ENCODE peak calls at places on chromosomes 4 and X, in five cellular contexts. S is H9, T is mesenchymal stem cell, R is neuronal stem cell, Z is H1. J is an unnamed sample.

GRCh38 chrX:102558607-102559006 is 40.7 kb upstream of the ARMCX5 start:
- DNase-seq in S (no peak), T (no peak), R (no peak), Z (no peak), J (no peak)

GRCh38 chrX:84363054-84363453 is 139.2 kb downstream of the HDX start:
- DNase-seq in S (no peak), T (no peak), R (no peak), Z (no peak), J (no peak)

GRCh38 chr4:185244763-185245162 is 35.4 kb downstream of the SNX25 start:
- DNase-seq in S (no peak), T (peak), R (no peak), Z (no peak), J (no peak)

GRCh38 chr4:123802082-123802658 is 405.6 kb downstream of the SPRY1 start:
- DNase-seq in S (no peak), T (no peak), R (no peak), Z (no peak), J (no peak)

GRCh38 chrX:22958250-22958649 is 41.5 kb upstream of the DDX53 start:
- DNase-seq in S (no peak), T (no peak), R (no peak), Z (no peak), J (no peak)

GRCh38 chrX:24395775-24396174 is 35.3 kb downstream of the SUPT20HL1 start:
- DNase-seq in S (peak), T (peak), R (peak), Z (no peak), J (peak)

GRCh38 chrX:65451663-65452062 is 82.9 kb downstream of the LAS1L start:
- DNase-seq in S (no peak), T (peak), R (no peak), Z (no peak), J (peak)

GRCh38 chrX:143621276-143621675 is 14.6 kb downstream of the SLITRK4 start:
- DNase-seq in S (no peak), T (peak), R (no peak), Z (no peak), J (no peak)

GRCh38 chr4:102554482-102554881 is 53.3 kb downstream of the NFKB1 start:
- DNase-seq in S (peak), T (peak), R (no peak), Z (no peak), J (peak)

GRCh38 chrX:118350221-118350620 is 4.3 kb downstream of the WDR44 start:
- DNase-seq in S (no peak), T (peak), R (no peak), Z (no peak), J (peak)

GRCh38 chr4:52979821-52980590 is 117.9 kb downstream of the RASL11B start:
- DNase-seq in S (no peak), T (no peak), R (no peak), Z (no peak), J (no peak)

GRCh38 chrX:39613508-39613921 is 484.2 kb downstream of the BCOR start:
- DNase-seq in S (peak), T (no peak), R (peak), Z (peak), J (no peak)

GRCh38 chrX:41594634-41595033 is 94.1 kb upstream of the GPR34 start:
- DNase-seq in S (no peak), T (no peak), R (no peak), Z (no peak), J (no peak)

GRCh38 chr4:186778134-186778533 is 54.5 kb upstream of the FAT1 start:
- DNase-seq in S (no peak), T (no peak), R (no peak), Z (no peak), J (no peak)

GRCh38 chr4:122458625-122459024 is 2.1 kb upstream of the IL2 start:
- DNase-seq in S (no peak), T (peak), R (no peak), Z (no peak), J (peak)

GRCh38 chr4:170775851-170776250 is 686.1 kb upstream of the AADAT start:
- DNase-seq in S (no peak), T (no peak), R (no peak), Z (no peak), J (no peak)

GRCh38 chrX:38803609-38804480 is 2.6 kb downstream of the MID1IP1 start:
- DNase-seq in S (peak), T (peak), R (peak), Z (peak), J (peak)

GRCh38 chr4:38111024-38111423 is 150.8 kb downstream of the PTTG2 start:
- DNase-seq in S (no peak), T (no peak), R (no peak), Z (no peak), J (no peak)

GRCh38 chrX:1500701-1501624 is 36.0 kb downstream of the P2RY8 start:
- DNase-seq in S (no peak), T (no peak), R (no peak), Z (peak), J (no peak)

GRCh38 chrX:17441965-17442364 is 67.0 kb downstream of the NHS start:
- DNase-seq in S (no peak), T (peak), R (no peak), Z (no peak), J (peak)

GRCh38 chr4:145279122-145279960 is 99.0 kb upstream of the OTUD4 start:
- DNase-seq in S (no peak), T (peak), R (no peak), Z (no peak), J (peak)

GRCh38 chr4:5465529-5465928 is 242.8 kb downstream of the EVC2 start:
- DNase-seq in S (no peak), T (no peak), R (no peak), Z (no peak), J (no peak)

GRCh38 chrX:1475881-1476280 is 23.2 kb upstream of the ASMTL start:
- DNase-seq in S (no peak), T (no peak), R (no peak), Z (peak), J (no peak)

GRCh38 chr4:124839786-124840390 is 127.4 kb upstream of the ANKRD50 start:
- DNase-seq in S (no peak), T (no peak), R (no peak), Z (no peak), J (no peak)

GRCh38 chr4:2830632-2831610 is 12.7 kb upstream of the ADD1 start:
- DNase-seq in S (no peak), T (no peak), R (no peak), Z (no peak), J (no peak)

GRCh38 chr4:107619065-107619464 is 101.0 kb downstream of the PAPSS1 start:
- DNase-seq in S (no peak), T (peak), R (no peak), Z (no peak), J (peak)

GRCh38 chr4:12588572-12588971 is 895.6 kb downstream of the RAB28 start:
- DNase-seq in S (no peak), T (peak), R (no peak), Z (no peak), J (no peak)

GRCh38 chr4:22500831-22501714 is 14.8 kb downstream of the ADGRA3 start:
- DNase-seq in S (no peak), T (no peak), R (no peak), Z (no peak), J (peak)

DNA sequence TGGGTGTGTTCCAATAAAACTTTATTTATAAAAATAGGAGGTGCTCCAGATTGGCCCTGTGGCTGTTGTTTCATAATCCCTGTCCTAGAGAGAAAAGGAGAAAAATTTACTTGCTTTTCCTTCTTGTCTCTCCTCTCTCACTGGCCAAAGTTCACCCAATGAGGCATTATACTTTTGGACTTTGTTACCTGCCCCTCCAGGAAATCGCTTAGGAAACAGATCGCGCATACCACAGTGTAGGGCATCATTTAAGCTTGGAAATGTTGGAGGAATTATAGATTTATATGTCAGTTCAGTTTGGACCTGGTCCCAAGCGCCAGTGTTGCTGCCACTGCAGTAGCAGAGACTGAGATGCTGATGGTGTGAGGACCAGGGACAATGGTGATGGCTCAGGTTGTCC is 337.6 kb upstream of the NR3C2 start:
- DNase-seq in S (no peak), T (no peak), R (no peak), Z (no peak), J (no peak)
- H4K91ac ChIP-seq in S (no peak), T (no peak), R (no peak), Z (no peak), J (peak)

GRCh38 chr4:138977525-138977924 is 38.1 kb upstream of the NOCT start:
- DNase-seq in S (peak), T (no peak), R (no peak), Z (peak), J (no peak)
- H2BK15ac ChIP-seq in S (no peak), T (no peak), R (no peak), Z (no peak), J (no peak)

GRCh38 chrX:6460893-6461490 is 73.9 kb downstream of the VCX3A start:
- DNase-seq in S (no peak), T (no peak), R (no peak), Z (no peak), J (no peak)
- H4K91ac ChIP-seq in S (no peak), T (no peak), R (no peak), Z (no peak), J (no peak)

DNA sequence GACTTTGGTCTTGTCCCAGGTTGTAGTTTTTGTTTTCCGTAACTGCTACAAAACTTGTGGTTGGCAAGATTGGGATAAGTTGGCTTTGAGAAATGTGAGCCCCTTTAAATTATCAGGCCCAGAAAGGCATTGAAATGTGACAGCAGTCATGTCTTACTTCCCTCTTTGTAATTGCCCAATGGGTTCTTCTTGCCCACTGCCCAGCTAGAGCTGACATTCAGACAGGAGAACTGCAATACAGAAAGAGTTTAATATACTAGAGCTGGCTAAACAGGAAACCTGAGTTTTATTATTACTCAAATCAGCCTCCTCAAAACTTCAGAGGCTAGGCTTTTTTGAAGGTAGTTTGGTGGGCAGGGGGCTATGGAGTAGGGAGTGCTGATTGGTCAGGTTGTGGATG is 288.3 kb downstream of the ZNF674 start:
- DNase-seq in S (no peak), T (no peak), R (no peak), Z (no peak), J (no peak)
- H2BK15ac ChIP-seq in S (no peak), T (no peak), R (no peak), Z (no peak), J (no peak)

GRCh38 chr4:118772149-118773081 is 63.5 kb downstream of the SEC24D start:
- DNase-seq in S (no peak), T (peak), R (peak), Z (no peak), J (peak)
- H4K91ac ChIP-seq in S (no peak), T (no peak), R (no peak), Z (no peak), J (peak)

DNA sequence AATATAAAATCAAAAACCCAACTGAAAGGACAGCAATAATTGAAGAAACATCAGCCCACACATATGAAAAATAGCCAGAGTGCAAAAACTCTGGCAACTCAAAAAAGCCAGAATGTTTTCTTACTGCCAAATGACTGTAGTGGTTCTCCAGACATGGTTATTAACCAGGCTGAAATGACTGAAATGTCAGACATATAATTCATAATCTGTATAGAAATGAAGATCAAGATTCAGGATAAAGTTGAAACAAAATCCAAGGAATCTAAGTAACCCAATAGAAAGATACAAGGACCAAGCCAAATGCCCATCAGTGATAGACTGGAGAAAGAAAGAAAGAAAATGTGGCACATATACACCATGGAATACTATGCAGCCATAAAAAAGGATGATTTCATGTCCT is 553.3 kb upstream of the KLHL4 start:
- DNase-seq in S (no peak), T (no peak), R (no peak), Z (no peak), J (no peak)
- H2BK15ac ChIP-seq in S (no peak), T (no peak), R (no peak), Z (no peak), J (no peak)

GRCh38 chrX:19097553-19097952 is 24.7 kb downstream of the ADGRG2 start:
- DNase-seq in S (no peak), T (no peak), R (no peak), Z (no peak), J (no peak)
- H4K91ac ChIP-seq in S (no peak), T (no peak), R (no peak), Z (no peak), J (no peak)

DNA sequence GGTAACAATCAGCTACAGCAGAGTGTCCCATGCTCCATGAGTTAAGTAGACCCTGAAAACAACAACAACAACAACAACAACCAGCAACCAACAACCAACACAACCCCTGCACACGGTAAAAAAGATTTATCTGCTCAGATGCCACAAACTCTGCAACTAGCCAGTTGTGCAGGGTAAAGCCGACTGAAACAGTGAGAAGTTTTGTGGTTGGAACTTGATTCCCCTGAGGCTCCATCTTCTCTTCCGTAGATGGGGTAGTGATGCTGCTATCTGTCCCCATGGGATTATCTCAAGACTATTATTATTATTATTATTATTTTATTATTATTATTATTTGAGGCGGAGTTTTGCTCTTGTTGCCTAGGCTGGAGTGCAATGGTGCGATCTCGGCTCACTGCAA is 50.6 kb upstream of the RAPGEF2 start:
- DNase-seq in S (no peak), T (no peak), R (no peak), Z (no peak), J (no peak)
- H2BK15ac ChIP-seq in S (no peak), T (no peak), R (no peak), Z (no peak), J (no peak)

DNA sequence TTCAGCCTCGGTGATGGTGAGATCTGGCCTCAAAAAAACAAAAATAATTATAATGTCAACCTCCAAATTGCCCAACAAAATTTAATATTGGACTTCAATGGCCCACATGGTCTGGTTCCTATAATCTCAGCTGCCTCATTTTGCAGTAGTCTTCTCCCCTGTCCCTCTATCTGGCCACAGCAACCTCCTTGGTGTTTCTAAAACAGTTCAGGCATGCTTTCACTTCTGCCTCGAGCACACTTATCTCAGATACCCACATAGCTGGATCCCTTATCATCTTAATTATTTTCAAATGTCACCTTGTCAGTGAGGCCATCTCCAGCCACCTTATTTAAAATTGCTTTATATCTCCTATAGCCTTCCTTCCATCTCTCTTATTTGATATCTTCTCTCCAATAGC is 52.9 kb upstream of the WDFY3 start:
- DNase-seq in S (no peak), T (no peak), R (no peak), Z (no peak), J (no peak)
- H4K91ac ChIP-seq in S (no peak), T (no peak), R (no peak), Z (no peak), J (no peak)

GRCh38 chr4:128837198-128837597 is 27.7 kb downstream of the JADE1 start:
- DNase-seq in S (no peak), T (no peak), R (no peak), Z (no peak), J (no peak)

GRCh38 chr4:128830906-128831525 is 21.5 kb downstream of the JADE1 start:
- DNase-seq in S (no peak), T (peak), R (no peak), Z (no peak), J (no peak)

GRCh38 chr4:128835498-128836222 is 26.2 kb downstream of the JADE1 start:
- DNase-seq in S (no peak), T (no peak), R (no peak), Z (no peak), J (no peak)

GRCh38 chr4:128831526-128832252 is 22.2 kb downstream of the JADE1 start:
- DNase-seq in S (peak), T (peak), R (peak), Z (no peak), J (peak)

DNA sequence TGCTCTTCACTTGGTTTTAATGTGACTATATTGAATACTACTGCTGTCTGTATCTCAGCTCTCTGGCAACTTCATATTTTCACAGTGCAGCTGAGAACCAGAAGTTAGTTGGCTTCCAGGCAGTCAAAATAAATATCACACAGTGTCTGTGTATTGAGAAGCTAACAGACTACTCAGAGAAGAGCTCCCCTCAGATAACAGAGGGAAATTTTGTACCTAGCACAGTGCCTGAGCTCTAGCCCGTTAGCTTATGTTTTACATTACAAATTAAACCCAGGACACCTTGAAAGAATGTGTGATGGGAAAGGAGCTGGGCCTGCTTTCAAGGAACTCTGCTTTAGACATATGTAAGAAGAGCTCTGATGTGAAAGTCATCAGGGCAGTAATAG is 22.7 kb downstream of the JADE1 start:
- DNase-seq in S (no peak), T (no peak), R (no peak), Z (no peak), J (no peak)
- H2BK15ac ChIP-seq in S (no peak), T (no peak), R (no peak), Z (no peak), J (no peak)